ENCODE peak calls at places on chromosomes 2 and 18, in four cellular contexts. H is HCT116, I is HepG2, J is H1. O is an unnamed sample.

GRCh38 chr2:220077488-220077887 is 450.1 kb downstream of the SLC4A3 start:
- DNase-seq in H (no peak), I (no peak), J (no peak), O (no peak)

GRCh38 chr2:84958135-84959044 is 12.6 kb upstream of the KCMF1 start:
- DNase-seq in J (peak), I (peak), H (peak), O (peak)

GRCh38 chr2:159713691-159714585 is 1.6 kb downstream of the MARCHF7 start:
- DNase-seq in J (no peak), H (no peak), I (peak), O (no peak)

GRCh38 chr18:29184654-29185053 is 1007.7 kb upstream of the CDH2 start:
- DNase-seq in H (no peak), I (no peak), J (no peak), O (no peak)

GRCh38 chr2:10169053-10169578 is 46.6 kb downstream of the RRM2 start:
- DNase-seq in H (no peak), I (peak), J (no peak), O (no peak)

GRCh38 chr2:236993-237539 is 26.8 kb downstream of the SH3YL1 start:
- DNase-seq in J (no peak), I (no peak), H (no peak), O (no peak)

GRCh38 chr2:220163486-220163885 is 536.1 kb downstream of the SLC4A3 start:
- DNase-seq in H (no peak), I (no peak), J (no peak), O (no peak)

GRCh38 chr2:10800163-10800562 is 12.4 kb downstream of the PDIA6 start:
- DNase-seq in I (no peak), J (no peak), H (no peak), O (no peak)

GRCh38 chr2:190913725-190914124 is 33.1 kb downstream of the GLS start:
- DNase-seq in I (no peak), H (no peak), J (no peak), O (no peak)

GRCh38 chr2:176269319-176270099 is at the start of gene MTX2:
- DNase-seq in H (peak), J (peak), I (peak), O (peak)

GRCh38 chr18:2994603-2995432 is 18.1 kb downstream of the LPIN2 start:
- DNase-seq in I (no peak), H (no peak), J (peak), O (no peak)

GRCh38 chr2:80499095-80499494 is 194.5 kb upstream of the LRRTM1 start:
- DNase-seq in H (peak), I (peak), J (no peak), O (no peak)

GRCh38 chr2:234269769-234270204 is 219.3 kb downstream of the SPP2 start:
- DNase-seq in H (no peak), J (no peak), I (no peak), O (no peak)

GRCh38 chr18:73793386-73793785 is 354.2 kb downstream of the FBXO15 start:
- DNase-seq in J (no peak), H (no peak), I (no peak), O (no peak)

GRCh38 chr2:96205238-96205637 is 3.4 kb downstream of the STARD7 start:
- DNase-seq in I (no peak), H (no peak), J (no peak), O (no peak)

GRCh38 chr2:75574106-75574505 is 13.4 kb upstream of the EVA1A start:
- DNase-seq in I (no peak), H (no peak), J (no peak), O (no peak)

GRCh38 chr18:31497711-31498449 is at the start of gene DSG2:
- DNase-seq in I (peak), H (no peak), J (peak), O (no peak)

GRCh38 chr18:31503011-31503410 is 5.0 kb downstream of the DSG2 start:
- DNase-seq in J (no peak), H (no peak), I (no peak), O (no peak)

GRCh38 chr18:31499157-31499524 is 1.2 kb downstream of the DSG2 start:
- DNase-seq in I (no peak), J (no peak), H (no peak), O (no peak)

GRCh38 chr18:31498450-31499156 is 626 bp downstream of the DSG2 start:
- DNase-seq in I (no peak), J (no peak), H (no peak), O (no peak)

GRCh38 chr18:31500161-31500688 is 2.2 kb downstream of the DSG2 start:
- DNase-seq in H (no peak), I (no peak), J (no peak), O (no peak)
- H3K4me3 ChIP-seq in H (no peak), I (peak), J (no peak), O (no peak)

GRCh38 chr2:23691576-23691975 is 235.3 kb downstream of the ATAD2B start:
- DNase-seq in J (no peak), I (no peak), H (no peak), O (no peak)

GRCh38 chr2:23691106-23691470 is 235.8 kb downstream of the ATAD2B start:
- DNase-seq in H (no peak), I (no peak), J (no peak), O (no peak)

GRCh38 chr2:23689131-23689700 is 237.7 kb downstream of the ATAD2B start:
- DNase-seq in H (no peak), I (no peak), J (no peak), O (no peak)

GRCh38 chr2:23689891-23690290 is 237.0 kb downstream of the ATAD2B start:
- DNase-seq in H (no peak), I (no peak), J (no peak), O (no peak)

DNA sequence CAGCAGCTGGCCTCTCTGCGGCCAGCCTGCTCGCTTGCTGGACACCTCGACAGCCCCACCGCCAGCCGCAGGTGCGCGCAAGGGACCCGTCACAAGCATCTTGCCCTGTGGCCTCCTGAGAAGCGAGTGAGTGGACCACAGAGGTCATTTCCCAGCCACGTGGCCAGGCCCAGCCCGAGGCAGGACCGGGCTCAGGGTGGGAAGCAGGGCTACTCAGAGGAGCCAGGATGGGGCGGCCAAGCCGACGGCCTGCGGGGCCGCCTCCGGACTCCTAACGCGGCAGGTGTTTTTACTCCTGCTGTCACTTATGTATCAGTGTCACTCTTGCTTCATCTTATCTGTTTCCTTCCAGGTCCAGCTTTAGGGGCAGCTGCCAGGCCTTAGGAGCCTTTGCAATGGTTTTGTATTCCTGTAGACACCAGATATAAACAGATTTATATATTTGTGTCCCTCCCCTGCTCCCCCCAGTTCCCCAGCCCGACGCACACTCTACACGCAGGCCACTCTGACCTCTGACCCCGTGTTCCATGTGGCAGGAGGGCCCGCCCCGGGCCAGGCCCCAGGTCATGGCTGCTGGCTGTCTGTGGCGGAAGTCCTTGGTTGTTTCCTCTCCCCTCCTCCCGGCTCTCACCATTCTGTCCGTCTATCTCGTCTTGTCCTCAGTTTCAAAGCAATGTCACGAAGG is 236.4 kb downstream of the ATAD2B start:
- DNase-seq in J (no peak), I (no peak), H (no peak), O (no peak)
- H3K9ac ChIP-seq in J (no peak), I (no peak), H (no peak), O (no peak)

DNA sequence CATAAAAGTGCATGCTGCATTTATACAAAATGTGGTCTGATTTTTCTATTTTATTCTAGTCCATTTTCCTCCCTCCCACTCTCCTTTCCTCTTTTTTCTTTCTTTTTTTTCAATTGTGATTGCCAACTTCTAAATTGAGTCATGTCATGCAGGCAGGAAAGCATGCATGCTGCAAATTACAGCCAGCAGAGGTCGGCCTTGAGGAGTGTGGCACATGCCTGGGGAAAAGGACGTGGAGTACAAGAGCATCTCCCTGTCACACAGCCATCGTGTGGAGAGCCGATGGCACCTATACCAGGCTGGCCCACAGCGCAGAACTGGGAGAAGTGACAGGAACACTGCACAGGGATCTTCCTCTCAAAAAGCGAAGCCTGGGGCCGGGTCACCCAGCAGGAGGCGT is 17.8 kb downstream of the LCT start:
- DNase-seq in H (peak), I (peak), J (peak), O (no peak)
- TF ChIP-seq YY1 in H (no peak), I (no peak), J (no peak), O (no peak)

GRCh38 chr18:63309422-63309821 is 10.1 kb downstream of the BCL2 start:
- DNase-seq in J (no peak), H (no peak), I (no peak), O (no peak)
- H3K4me3 ChIP-seq in J (no peak), H (no peak), I (no peak), O (no peak)

GRCh38 chr18:6249110-6249680 is 165.5 kb downstream of the L3MBTL4 start:
- DNase-seq in H (no peak), J (no peak), I (no peak), O (no peak)
- H3K9ac ChIP-seq in H (no peak), J (no peak), I (no peak), O (no peak)

DNA sequence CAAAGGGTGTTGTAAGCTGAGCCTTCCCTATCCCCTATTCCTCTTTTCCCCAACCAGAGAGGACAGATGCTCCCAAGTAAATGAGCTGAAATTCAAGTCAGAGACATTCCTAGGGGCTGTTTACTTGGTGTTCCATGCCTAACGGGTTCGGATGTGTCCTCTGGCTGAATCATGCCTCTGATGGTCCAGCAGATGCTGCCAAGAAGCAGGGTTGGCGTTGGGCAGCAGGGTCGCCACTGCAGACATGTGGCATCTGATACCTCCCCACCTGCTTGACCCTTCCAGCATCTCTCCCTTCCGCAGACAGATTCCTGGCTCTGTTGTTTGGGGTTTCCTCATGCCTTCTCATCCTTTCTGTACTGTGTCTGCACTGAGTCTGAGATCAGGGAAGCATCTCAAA is 108.3 kb downstream of the HNRNPLL start:
- DNase-seq in H (no peak), I (no peak), J (no peak), O (no peak)
- TF ChIP-seq YY1 in H (no peak), I (no peak), J (no peak), O (no peak)

GRCh38 chr2:69724540-69725159 is 17.3 kb upstream of the ANXA4 start:
- DNase-seq in I (peak), H (peak), J (peak), O (peak)
- H3K4me3 ChIP-seq in I (peak), H (peak), J (peak), O (no peak)